ENCODE peak calls at places on chromosomes 6 and 20, in five cellular contexts. L is OCI-LY7, G is AG04450, D is fibroblast of lung, C is RWPE1. P is an unnamed sample.

GRCh38 chr6:121549741-121550140 is 114.3 kb downstream of the GJA1 start:
- DNase-seq in G (peak), C (peak), D (peak), L (no peak), P (peak)

GRCh38 chr6:137039010-137039409 is 5.8 kb downstream of the IL20RA start:
- DNase-seq in C (no peak), G (no peak), L (no peak), D (no peak), P (no peak)

GRCh38 chr6:82611751-82612150 is 248.1 kb downstream of the TPBG start:
- DNase-seq in L (no peak), G (no peak), C (no peak), D (no peak), P (no peak)

GRCh38 chr20:9093203-9093962 is 24.5 kb downstream of the PLCB4 start:
- DNase-seq in L (no peak), C (no peak), G (no peak), D (peak), P (no peak)

GRCh38 chr6:150448221-150448620 is 79.4 kb downstream of the IYD start:
- DNase-seq in D (no peak), G (no peak), L (no peak), C (peak), P (no peak)

GRCh38 chr6:6740595-6740994 is 152.1 kb downstream of the LY86 start:
- DNase-seq in G (no peak), C (no peak), D (no peak), L (no peak), P (no peak)

GRCh38 chr6:75135447-75135846 is 70.4 kb downstream of the COL12A1 start:
- DNase-seq in C (no peak), L (no peak), G (no peak), D (peak), P (peak)

GRCh38 chr6:30647802-30648460 is 998 bp downstream of the C6orf136 start:
- DNase-seq in D (no peak), L (no peak), G (no peak), C (no peak), P (peak)

GRCh38 chr6:40887079-40887822 is 151.8 kb downstream of the UNC5CL start:
- DNase-seq in D (no peak), C (no peak), G (no peak), L (no peak), P (no peak)

GRCh38 chr20:31494131-31494530 is 19.0 kb downstream of the REM1 start:
- DNase-seq in G (no peak), C (peak), L (no peak), D (peak), P (peak)

GRCh38 chr20:16806886-16807285 is 58.7 kb downstream of the OTOR start:
- DNase-seq in L (no peak), G (no peak), D (peak), C (no peak), P (no peak)

GRCh38 chr20:10565191-10565921 is 108.4 kb downstream of the JAG1 start:
- DNase-seq in L (no peak), D (peak), G (peak), C (no peak), P (peak)

GRCh38 chr6:111842891-111843290 is 30.4 kb downstream of the FYN start:
- DNase-seq in L (no peak), D (peak), C (no peak), G (no peak), P (no peak)

GRCh38 chr20:3316131-3316530 is 77.1 kb upstream of the SLC4A11 start:
- DNase-seq in D (no peak), G (no peak), L (no peak), C (no peak), P (no peak)

DNA sequence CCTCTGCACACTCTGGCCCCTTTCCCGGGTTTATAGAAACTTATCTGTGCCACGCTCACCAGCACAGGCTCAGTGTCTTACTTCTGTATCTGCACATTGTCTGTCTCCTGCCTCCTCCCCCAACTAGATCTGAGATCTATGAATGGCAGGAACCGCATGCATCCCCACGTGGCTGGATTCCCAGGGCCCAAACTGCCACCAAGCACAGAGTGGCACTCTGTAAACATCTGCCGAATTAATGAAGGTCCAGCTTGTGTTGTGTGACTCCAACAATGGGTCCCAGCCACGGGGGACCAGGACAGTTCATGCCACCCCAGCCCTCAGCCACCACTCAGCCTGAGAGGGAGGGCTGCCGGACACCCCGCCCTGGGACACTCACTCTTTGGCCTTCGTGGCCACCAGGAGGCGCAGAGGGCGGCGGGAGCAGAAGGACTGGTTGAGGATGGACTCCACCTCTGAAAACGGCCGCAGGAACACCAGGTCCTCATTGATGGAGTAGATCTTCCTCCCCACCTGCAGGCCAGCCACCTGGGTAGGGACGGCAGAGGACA is 171.1 kb downstream of the PREX1 start:
- DNase-seq in L (no peak), G (no peak), D (no peak), C (no peak), P (no peak)
- TF ChIP-seq CTCF in L (peak), G (no peak), D (no peak), C (no peak), P (peak)

GRCh38 chr6:163419413-163420314 is 5.1 kb downstream of the QKI start:
- DNase-seq in D (peak), C (no peak), L (no peak), G (no peak), P (peak)
- TF ChIP-seq CTCF in D (no peak), C (no peak), L (no peak), G (no peak), P (no peak)

GRCh38 chr20:63652192-63652980 is 838 bp downstream of the STMN3 start:
- DNase-seq in C (no peak), L (no peak), G (no peak), D (peak), P (no peak)
- TF ChIP-seq CTCF in C (no peak), L (no peak), G (no peak), D (no peak), P (no peak)

DNA sequence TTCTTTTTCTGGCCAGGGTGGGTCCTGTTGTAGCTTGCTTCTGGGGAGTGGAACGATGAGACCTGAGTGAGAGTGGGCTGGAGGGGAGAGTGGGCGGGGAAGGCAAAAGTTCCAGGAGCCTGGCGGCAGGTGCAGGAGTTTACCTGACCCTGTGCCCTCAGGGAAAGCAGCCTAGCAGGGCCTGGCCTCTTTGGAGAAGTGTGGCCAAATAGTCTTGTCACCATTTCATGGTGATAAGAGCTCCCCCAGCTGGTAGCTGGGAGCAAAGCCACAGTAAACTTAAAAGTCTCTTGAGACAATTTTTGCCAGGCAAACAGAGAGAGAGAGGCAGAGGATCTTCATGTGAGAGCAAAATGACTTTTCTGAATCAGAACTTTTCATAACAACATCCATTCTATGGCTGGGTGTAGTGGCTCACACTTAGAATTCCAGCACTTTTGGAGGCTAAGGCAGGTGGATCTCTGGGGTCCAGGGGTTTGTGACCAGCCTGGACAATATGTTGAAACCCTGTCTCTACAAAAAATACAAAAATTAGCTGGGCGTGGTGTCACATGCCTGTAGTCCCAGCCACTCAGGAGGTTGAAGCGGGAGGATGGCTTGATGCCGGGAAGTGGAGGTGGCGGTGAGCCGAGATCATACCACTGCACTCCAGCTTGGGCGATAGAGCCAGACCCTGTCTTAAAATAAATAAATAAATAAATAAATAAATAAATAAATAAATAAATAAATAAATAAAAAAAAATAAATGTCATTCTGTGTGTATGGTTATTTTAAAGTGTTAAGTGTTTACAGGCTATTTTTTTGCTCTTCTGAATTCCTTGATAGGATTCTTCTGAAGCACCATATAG is 161.8 kb upstream of the SCGN start:
- DNase-seq in D (peak), C (peak), L (peak), G (peak), P (peak)
- TF ChIP-seq CTCF in D (peak), C (peak), L (peak), G (peak), P (peak)

GRCh38 chr6:162363757-162364156 is 363.8 kb downstream of the PRKN start:
- DNase-seq in C (no peak), G (no peak), L (no peak), D (no peak), P (no peak)

GRCh38 chr6:162369091-162369490 is 358.5 kb downstream of the PRKN start:
- DNase-seq in D (no peak), C (no peak), G (no peak), L (no peak), P (no peak)

GRCh38 chr6:162358625-162359024 is 368.9 kb downstream of the PRKN start:
- DNase-seq in C (no peak), L (no peak), G (no peak), D (no peak), P (no peak)

GRCh38 chr6:162361168-162361567 is 366.4 kb downstream of the PRKN start:
- DNase-seq in L (no peak), D (no peak), C (no peak), G (no peak), P (no peak)

DNA sequence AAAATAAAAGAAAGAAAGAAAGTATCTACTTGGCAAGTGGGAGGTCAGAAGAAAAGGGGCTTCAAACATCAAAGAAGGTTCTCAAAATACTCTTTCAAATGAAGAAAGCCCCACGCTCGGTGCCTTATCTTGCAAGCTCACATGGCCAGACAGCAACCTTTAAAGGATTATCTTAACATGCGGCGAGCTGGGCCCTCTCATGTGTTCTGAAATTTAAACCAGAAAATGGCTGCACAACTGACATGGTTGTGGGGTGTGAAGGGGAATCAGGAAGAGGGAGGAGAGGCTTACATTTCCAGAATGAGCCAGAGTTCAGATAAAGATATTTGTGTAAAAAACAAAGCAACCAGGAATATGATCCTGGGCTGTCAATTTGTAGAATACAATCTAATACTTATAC is 363.1 kb downstream of the PRKN start:
- DNase-seq in D (no peak), G (no peak), L (no peak), C (no peak), P (no peak)
- TF ChIP-seq CTCF in D (no peak), G (no peak), L (no peak), C (no peak), P (no peak)

DNA sequence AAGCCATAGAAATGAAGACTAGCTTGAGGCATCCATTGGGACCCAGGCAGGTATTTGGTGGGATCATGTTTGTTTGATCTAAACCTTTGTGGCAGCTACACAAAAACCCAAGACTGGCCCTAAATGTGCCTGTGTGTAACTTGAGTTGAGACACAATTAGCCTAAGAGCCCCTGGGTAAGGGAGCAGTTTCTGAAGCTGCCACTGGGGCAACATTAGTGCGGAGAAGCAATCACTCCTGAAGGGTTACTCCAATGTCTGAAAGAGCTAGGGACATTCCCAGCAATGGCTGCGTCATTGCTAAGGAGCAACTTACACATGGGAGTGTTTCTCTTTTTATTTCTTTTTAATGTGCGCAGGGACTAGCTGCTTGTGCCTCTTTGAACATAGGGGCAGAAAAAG is 67.9 kb upstream of the EEF1E1 start:
- DNase-seq in G (no peak), L (no peak), C (no peak), D (no peak), P (no peak)
- TF ChIP-seq CTCF in G (no peak), L (no peak), C (no peak), D (no peak), P (peak)

DNA sequence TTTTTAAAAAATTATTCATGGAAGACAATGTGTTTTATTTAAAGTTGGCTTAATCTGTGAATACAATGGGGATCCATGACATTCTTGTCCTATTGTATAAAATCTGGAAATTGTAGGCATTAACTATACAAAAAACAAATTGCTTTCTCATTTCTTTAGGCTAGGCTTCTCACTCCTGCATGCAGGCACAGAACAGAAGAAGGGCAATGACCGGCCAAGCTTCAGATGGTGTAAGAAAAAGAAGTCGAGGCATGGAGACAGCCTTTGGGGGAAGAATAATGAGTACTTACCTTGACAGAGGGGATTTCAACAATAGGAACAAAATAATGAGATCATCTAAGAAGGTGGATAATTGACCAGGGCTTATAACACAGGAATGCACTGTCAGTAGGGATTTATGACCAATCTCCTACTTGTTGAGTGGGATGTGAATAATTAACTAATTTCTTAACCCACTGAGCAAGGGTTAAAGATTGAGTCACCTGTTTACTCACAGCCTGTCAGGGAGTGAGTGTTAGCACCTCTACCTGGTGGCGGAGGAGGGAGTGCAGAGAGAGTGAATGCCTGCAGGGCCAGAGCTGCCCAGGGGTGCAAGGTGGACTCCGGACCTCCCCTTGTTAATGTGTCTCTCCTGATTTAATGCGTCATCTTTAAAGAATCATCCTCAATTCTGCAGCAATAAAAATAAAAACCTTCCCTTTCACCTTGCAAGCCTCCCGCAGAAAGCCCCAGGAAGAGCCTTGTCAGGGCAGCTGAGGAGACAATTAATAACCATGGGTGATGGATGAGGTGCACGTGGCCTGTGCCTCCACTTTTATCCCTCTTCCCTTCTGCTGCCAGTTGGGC is 3.9 kb downstream of the SLC22A2 start:
- DNase-seq in C (peak), L (no peak), D (no peak), G (no peak), P (no peak)
- TF ChIP-seq CTCF in C (no peak), L (no peak), D (no peak), G (no peak), P (no peak)

GRCh38 chr6:45480697-45481415 is 103.1 kb upstream of the SUPT3H start:
- DNase-seq in G (no peak), C (no peak), L (no peak), D (no peak), P (no peak)
- TF ChIP-seq CTCF in G (no peak), C (no peak), L (no peak), D (no peak), P (no peak)

P was measured in HFFc6.